ENCODE peak calls at places on chromosomes 5 and 9, in ten cellular contexts. K is K562, O is breast epithelium, A is HCT116, E is prostate gland, F is SK-N-SH, U is stomach, V is transverse colon, P is GM23338, T is upper lobe of left lung. Y is an unnamed sample.

GRCh38 chr9:129252937-129253819 is 75.1 kb upstream of the IER5L start:
- DNase-seq in O (no peak), U (no peak), E (no peak), A (no peak), K (no peak), T (peak; percentile 79), P (no peak), V (no peak), F (no peak), Y (no peak)

GRCh38 chr9:34662544-34663295 is at the start of gene CCL27:
- DNase-seq in U (no peak), T (no peak), P (no peak), O (no peak), A (no peak), K (no peak), F (no peak), V (no peak), E (no peak), Y (no peak)

GRCh38 chr5:41763537-41763936 is 106.7 kb downstream of the OXCT1 start:
- DNase-seq in P (no peak), K (no peak), U (no peak), A (no peak), T (no peak), V (no peak), E (no peak), O (no peak), F (no peak), Y (no peak)

GRCh38 chr9:132244582-132245455 is 83.0 kb downstream of the NTNG2 start:
- DNase-seq in O (no peak), A (no peak), E (no peak), T (no peak), P (no peak), F (no peak), U (peak; percentile 51), K (no peak), V (no peak), Y (no peak)

GRCh38 chr5:35921930-35922329 is 16.5 kb downstream of the CAPSL start:
- DNase-seq in A (no peak), E (no peak), K (no peak), U (no peak), P (no peak), V (no peak), O (no peak), F (no peak), T (no peak), Y (no peak)

GRCh38 chr9:38160613-38161215 is 91.7 kb upstream of the SHB start:
- DNase-seq in V (peak; percentile 74), T (no peak), K (peak; percentile 86), O (no peak), A (peak; percentile 69), U (peak; percentile 77), P (peak; percentile 91), E (no peak), F (peak; percentile 52), Y (no peak)

GRCh38 chr5:57094753-57095683 is 78.8 kb upstream of the GPBP1 start:
- DNase-seq in U (peak; percentile 30), P (peak; percentile 82), F (no peak), E (no peak), O (no peak), K (peak; percentile 42), A (no peak), T (no peak), V (peak; percentile 88), Y (no peak)

GRCh38 chr9:20321683-20322082 is 300.6 kb downstream of the MLLT3 start:
- DNase-seq in V (no peak), E (no peak), A (no peak), P (no peak), K (no peak), O (no peak), F (no peak), T (no peak), U (no peak), Y (no peak)

DNA sequence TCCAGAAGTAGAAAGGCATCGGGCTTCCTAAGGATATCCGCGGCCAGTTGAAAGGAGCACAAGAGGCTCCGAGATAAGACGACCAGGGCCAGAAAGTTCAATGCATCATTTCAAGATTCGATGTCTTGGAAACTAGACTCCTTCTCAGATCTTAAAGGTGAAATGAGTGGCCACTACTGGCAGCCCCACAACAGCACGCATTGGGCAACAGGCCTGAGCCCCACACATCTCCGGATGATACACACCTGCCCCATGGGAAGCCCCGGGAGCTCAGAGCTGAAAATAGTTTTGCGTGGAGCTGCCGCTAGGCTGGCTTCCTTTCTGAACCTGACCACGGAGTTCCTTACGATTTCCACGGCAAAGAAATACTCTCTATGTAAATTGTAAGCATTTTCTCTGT is 204.0 kb downstream of the RAB3C start:
- DNase-seq in K (no peak), U (no peak), P (no peak), A (no peak), E (no peak), O (no peak), T (no peak), F (no peak), V (no peak), Y (no peak)
- H3K4me3 ChIP-seq in K (no peak overlapping the region), U (no peak overlapping the region), P (no peak overlapping the region), A (no peak overlapping the region), E (no peak overlapping the region), O (no peak overlapping the region), T (no peak overlapping the region), F (no peak overlapping the region), V (no peak overlapping the region), Y (no peak overlapping the region)

GRCh38 chr5:151155777-151156731 is 1.5 kb downstream of the ANXA6 start:
- DNase-seq in E (no peak), K (peak; percentile 21), O (no peak), F (peak; percentile 87), U (no peak), A (no peak), P (no peak), T (peak; percentile 36), V (peak; percentile 31), Y (no peak)
- TF ChIP-seq POLR2AphosphoS5 in E (no peak), K (no peak), O (peak; percentile 9), F (no peak), U (no peak), A (no peak), P (no peak), T (no peak), V (no peak), Y (no peak)

GRCh38 chr9:73135394-73135793 is 16.3 kb upstream of the ANXA1 start:
- DNase-seq in U (no peak), F (no peak), V (no peak), E (no peak), T (no peak), P (no peak), O (no peak), K (no peak), A (no peak), Y (no peak)

GRCh38 chr9:73141282-73141681 is 10.4 kb upstream of the ANXA1 start:
- DNase-seq in F (no peak), O (no peak), A (no peak), K (no peak), P (no peak), T (no peak), V (no peak), E (no peak), U (no peak), Y (no peak)

GRCh38 chr9:73137914-73138313 is 13.8 kb upstream of the ANXA1 start:
- DNase-seq in O (no peak), V (no peak), A (no peak), K (no peak), F (no peak), P (no peak), T (no peak), U (no peak), E (no peak), Y (no peak)

GRCh38 chr9:73133921-73134407 is 17.7 kb upstream of the ANXA1 start:
- DNase-seq in F (no peak), A (no peak), T (no peak), P (no peak), O (peak; percentile 62), U (no peak), V (no peak), K (peak; percentile 51), E (peak; percentile 75), Y (no peak)

DNA sequence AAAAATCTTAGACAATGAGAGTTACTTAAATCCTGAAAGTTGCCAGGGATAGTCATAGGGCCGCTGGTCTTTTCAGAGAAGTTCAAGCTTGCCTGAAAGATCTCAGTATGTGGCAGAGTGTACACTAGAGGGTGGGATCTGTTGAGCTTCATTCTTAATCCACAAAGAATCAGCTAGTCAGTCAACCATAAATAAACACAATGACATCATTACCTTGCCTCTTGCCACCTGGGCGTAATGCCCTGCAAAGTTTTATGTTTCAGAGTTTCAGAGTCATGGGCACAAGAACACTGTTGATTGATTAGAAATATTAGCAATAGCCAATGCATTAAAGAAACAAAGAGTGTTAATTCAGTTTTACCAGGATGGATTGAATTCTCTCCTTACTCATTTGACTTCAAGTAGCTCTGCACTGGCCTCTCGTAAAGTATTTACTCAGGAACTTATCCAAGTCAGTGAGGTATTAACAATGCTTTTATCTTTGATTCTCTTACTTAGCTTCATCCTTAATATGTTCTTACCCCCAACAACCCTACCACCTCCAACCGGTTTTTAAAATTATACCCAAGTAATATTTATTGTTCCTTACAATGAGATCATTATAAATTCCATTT is 14.3 kb upstream of the ANXA1 start:
- DNase-seq in V (no peak), T (no peak), A (no peak), U (no peak), E (no peak), O (no peak), F (no peak), P (no peak), K (no peak), Y (no peak)
- H3K27ac ChIP-seq in V (no peak overlapping the region), T (no peak overlapping the region), A (peak overlapping the region; percentile 11), U (no peak overlapping the region), E (peak overlapping the region; percentile 43), O (peak overlapping the region; percentile 54), F (no peak overlapping the region), P (no peak overlapping the region), K (no peak overlapping the region), Y (no peak overlapping the region)

GRCh38 chr5:139663752-139664151 is 15.6 kb downstream of the CXXC5 start:
- DNase-seq in U (no peak), V (no peak), K (no peak), O (no peak), P (no peak), F (no peak), A (no peak), E (no peak), T (no peak), Y (no peak)

GRCh38 chr5:139665626-139666025 is 17.5 kb downstream of the CXXC5 start:
- DNase-seq in F (no peak), K (no peak), A (no peak), E (no peak), U (no peak), O (no peak), P (no peak), T (no peak), V (no peak), Y (no peak)

GRCh38 chr5:139664273-139664693 is 16.1 kb downstream of the CXXC5 start:
- DNase-seq in F (no peak), K (no peak), E (no peak), V (no peak), U (no peak), A (no peak), O (no peak), P (no peak), T (peak; percentile 29), Y (no peak)

GRCh38 chr5:139663207-139663606 is 15.1 kb downstream of the CXXC5 start:
- DNase-seq in F (no peak), T (no peak), A (no peak), K (no peak), V (no peak), U (no peak), O (no peak), E (no peak), P (no peak), Y (no peak)

DNA sequence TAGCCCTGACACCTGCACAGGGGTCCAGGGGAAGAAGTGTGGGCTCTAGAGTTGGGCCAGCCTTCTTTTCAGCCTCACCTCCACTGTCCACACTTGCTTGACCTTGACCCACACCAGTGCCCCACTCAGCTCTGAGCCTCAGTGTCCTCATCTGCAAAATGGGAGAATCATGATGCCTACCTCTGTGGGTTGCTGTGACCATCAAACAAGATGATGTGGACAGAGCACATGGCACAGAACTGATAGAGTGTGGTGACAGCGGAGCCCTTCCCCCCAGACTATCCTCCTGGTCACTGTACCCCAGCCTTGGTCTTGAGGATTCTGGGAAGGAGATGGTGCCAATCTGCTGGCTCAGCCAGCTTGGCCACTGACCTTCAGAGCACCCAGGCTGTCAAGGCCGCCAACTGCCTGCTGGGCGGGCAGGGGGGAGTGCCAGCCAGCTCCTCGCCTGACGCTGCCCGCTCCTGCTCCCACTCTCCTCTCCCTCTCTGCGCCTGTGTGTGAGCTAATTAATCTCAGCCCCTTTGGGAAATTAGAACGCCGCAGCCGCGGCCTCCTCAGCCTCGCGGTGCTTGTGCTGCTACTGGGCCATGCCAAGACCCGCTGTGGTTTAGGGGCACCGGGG is 16.7 kb downstream of the CXXC5 start:
- DNase-seq in V (no peak), O (no peak), T (peak; percentile 76), P (no peak), A (no peak), E (no peak), F (peak; percentile 83), U (no peak), K (no peak), Y (no peak)
- H3K4me3 ChIP-seq in V (no peak overlapping the region), O (no peak overlapping the region), T (no peak overlapping the region), P (no peak overlapping the region), A (no peak overlapping the region), E (no peak overlapping the region), F (no peak overlapping the region), U (no peak overlapping the region), K (no peak overlapping the region), Y (no peak overlapping the region)

Y was measured in Panc1.